ENCODE peak calls at places on chromosomes 12 and 14, in seven cellular contexts. Q is fibroblast of lung; N is activated CD4-positive, alpha-beta T cell treated with anti-CD3 and anti-CD28 coated beads for 48 hours; U is ovary; P is neuronal stem cell; C is activated T-helper 1 cell treated with Interleukin-2 at 50 U/mL for 16 hours; Y is activated T-cell treated with anti-CD3 and anti-CD28 coated beads for 1 hour. X is an unnamed sample.

GRCh38 chr12:2904260-2904659 is 13.6 kb downstream of the TULP3 start:
- DNase-seq in Q (no peak), N (no peak), U (no peak), P (no peak), C (no peak), Y (no peak), X (no peak)

GRCh38 chr12:108622425-108622824 is 11.3 kb downstream of the SELPLG start:
- DNase-seq in Q (peak), N (no peak), U (no peak), P (no peak), C (no peak), Y (no peak), X (no peak)

GRCh38 chr14:69260246-69260978 is 454 bp downstream of the GALNT16 start:
- DNase-seq in Q (peak), N (peak), U (no peak), P (peak), C (no peak), Y (no peak), X (no peak)

GRCh38 chr12:20040844-20041243 is 327.5 kb upstream of the PDE3A start:
- DNase-seq in Q (no peak), N (no peak), U (no peak), P (no peak), C (no peak), Y (no peak), X (no peak)

GRCh38 chr12:65229441-65229840 is 49.0 kb upstream of the MSRB3 start:
- DNase-seq in Q (peak), N (no peak), U (no peak), P (no peak), C (no peak), Y (no peak), X (no peak)

GRCh38 chr12:13075114-13075471 is 28.4 kb downstream of the GSG1 start:
- DNase-seq in Q (peak), N (no peak), U (no peak), P (no peak), C (no peak), Y (no peak), X (no peak)

GRCh38 chr12:21713138-21713537 is 55.5 kb upstream of the LDHB start:
- DNase-seq in Q (no peak), N (no peak), U (no peak), P (no peak), C (no peak), Y (no peak), X (no peak)

GRCh38 chr12:71591601-71592000 is 72.0 kb downstream of the ZFC3H1 start:
- DNase-seq in Q (no peak), N (no peak), U (no peak), P (no peak), C (no peak), Y (no peak), X (peak)

GRCh38 chr12:58247633-58248032 is 306.3 kb downstream of the ATP23 start:
- DNase-seq in Q (no peak), N (no peak), U (no peak), P (no peak), C (no peak), Y (no peak), X (no peak)

GRCh38 chr14:63542231-63542999 is 762 bp downstream of the PPP2R5E start:
- DNase-seq in Q (peak), N (peak), U (peak), P (peak), C (no peak), Y (peak), X (no peak)

GRCh38 chr12:104896710-104897109 is 61.4 kb downstream of the SLC41A2 start:
- DNase-seq in Q (no peak), N (no peak), U (no peak), P (no peak), C (no peak), Y (no peak), X (no peak)